ENCODE peak calls at places on chromosomes 7 and 10, in four cellular contexts. F is NAMALWA, U is Right ventricle myocardium superior, O is left ventricle myocardium superior. I is an unnamed sample.

GRCh38 chr7:131735151-131735550 is 178.7 kb upstream of the PODXL start:
- DNase-seq in O (no peak), F (no peak), U (no peak), I (no peak)

GRCh38 chr10:19638173-19638872 is 177.9 kb upstream of the PLXDC2 start:
- DNase-seq in O (no peak), U (no peak), F (peak; percentile 4), I (no peak)

GRCh38 chr7:30224511-30225031 is 59.8 kb upstream of the ZNRF2 start:
- DNase-seq in F (no peak), U (no peak), O (no peak), I (no peak)

GRCh38 chr10:54137396-54137795 is 663.6 kb downstream of the PCDH15 start:
- DNase-seq in U (no peak), F (no peak), O (no peak), I (no peak)

GRCh38 chr10:125797999-125798662 is 22.5 kb upstream of the MMP21 start:
- DNase-seq in O (no peak), F (no peak), U (no peak), I (no peak)

GRCh38 chr7:40483630-40484029 is 348.8 kb downstream of the SUGCT start:
- DNase-seq in U (no peak), F (no peak), O (no peak), I (no peak)

GRCh38 chr7:24730018-24730369 is 27.3 kb downstream of the GSDME start:
- DNase-seq in U (no peak), F (no peak), O (no peak), I (no peak)

GRCh38 chr10:7444576-7445226 is 33.9 kb upstream of the SFMBT2 start:
- DNase-seq in F (peak; percentile 4), O (no peak), U (no peak), I (no peak)

GRCh38 chr7:107091306-107091705 is 46.8 kb downstream of the PRKAR2B start:
- DNase-seq in F (peak; percentile 80), U (no peak), O (no peak), I (no peak)

GRCh38 chr7:155858521-155859061 is 46.3 kb upstream of the SHH start:
- DNase-seq in O (no peak), U (no peak), F (no peak), I (peak; percentile 19)

GRCh38 chr7:26555971-26556830 is 264.5 kb downstream of the SNX10 start:
- DNase-seq in O (no peak), F (no peak), U (no peak), I (no peak)

GRCh38 chr7:109967401-109967800 is 1123.5 kb upstream of the LRRN3 start:
- DNase-seq in U (no peak), O (no peak), F (no peak), I (no peak)

GRCh38 chr10:1094112-1095057 is 38.2 kb downstream of the WDR37 start:
- DNase-seq in F (no peak), U (no peak), O (no peak), I (no peak)

GRCh38 chr7:46156039-46156438 is 235.0 kb upstream of the IGFBP3 start:
- DNase-seq in F (no peak), O (no peak), U (no peak), I (no peak)

GRCh38 chr10:58842860-58843376 is 330.2 kb downstream of the BICC1 start:
- DNase-seq in F (no peak), O (no peak), U (no peak), I (no peak)

GRCh38 chr7:34165927-34166550 is 260.7 kb downstream of the BMPER start:
- DNase-seq in F (peak; percentile 55), U (no peak), O (no peak), I (no peak)

GRCh38 chr7:95527776-95528250 is 42.1 kb downstream of the ASB4 start:
- DNase-seq in F (no peak), U (peak; percentile 41), O (peak; percentile 24), I (peak; percentile 66)

GRCh38 chr7:55111007-55111406 is 92.2 kb downstream of the EGFR start:
- DNase-seq in U (no peak), O (no peak), F (no peak), I (no peak)

I was measured in sigmoid colon.